ENCODE peak calls at places on chromosome 22, in ten cellular contexts. N, J, O, B, U, W, Y, Z, D and Q are unnamed samples.

GRCh38 chr22:38741166-38741565 is 14.6 kb downstream of the SUN2 start:
- DNase-seq in N (no peak), J (no peak), O (no peak), B (no peak), U (no peak), W (no peak), Y (no peak), Z (no peak), D (no peak), Q (no peak)

GRCh38 chr22:42451499-42452145 is 19.4 kb upstream of the NFAM1 start:
- DNase-seq in N (no peak), J (no peak), O (no peak), B (no peak), U (no peak), W (no peak), Y (no peak), Z (no peak), D (no peak), Q (no peak)

GRCh38 chr22:36365020-36365411 is 22.8 kb downstream of the MYH9 start:
- DNase-seq in N (no peak), J (no peak), O (no peak), B (peak), U (peak), W (peak), Y (peak), Z (peak), D (no peak), Q (no peak)

GRCh38 chr22:44620129-44620840 is 81.7 kb upstream of the PRR5 start:
- DNase-seq in N (peak), J (no peak), O (peak), B (peak), U (peak), W (peak), Y (peak), Z (peak), D (no peak), Q (no peak)

GRCh38 chr22:16586991-16587390 is 5.6 kb downstream of the CCT8L2 start:
- DNase-seq in N (no peak), J (no peak), O (no peak), B (no peak), U (no peak), W (no peak), Y (no peak), Z (no peak), D (no peak), Q (no peak)

GRCh38 chr22:37657590-37658132 is 862 bp upstream of the PDXP start:
- DNase-seq in N (no peak), J (no peak), O (no peak), B (no peak), U (no peak), W (peak), Y (no peak), Z (no peak), D (no peak), Q (no peak)

GRCh38 chr22:41979423-41980250 is 10.4 kb downstream of the SEPTIN3 start:
- DNase-seq in N (no peak), J (no peak), O (no peak), B (no peak), U (no peak), W (no peak), Y (no peak), Z (no peak), D (no peak), Q (no peak)

GRCh38 chr22:24156915-24157782 is 24.1 kb upstream of the SUSD2 start:
- DNase-seq in N (peak), J (peak), O (peak), B (peak), U (peak), W (peak), Y (peak), Z (peak), D (peak), Q (peak)

GRCh38 chr22:23608583-23608982 is 23.5 kb downstream of the DRICH1 start:
- DNase-seq in N (no peak), J (no peak), O (no peak), B (no peak), U (no peak), W (peak), Y (no peak), Z (no peak), D (no peak), Q (no peak)

GRCh38 chr22:37904572-37905533 is 1.2 kb upstream of the MICALL1 start:
- DNase-seq in N (peak), J (no peak), O (no peak), B (peak), U (no peak), W (no peak), Y (no peak), Z (no peak), D (peak), Q (no peak)

GRCh38 chr22:36731916-36732315 is 28.4 kb upstream of the CACNG2 start:
- DNase-seq in N (no peak), J (no peak), O (no peak), B (no peak), U (no peak), W (no peak), Y (no peak), Z (no peak), D (no peak), Q (no peak)

GRCh38 chr22:42324991-42325710 is 54.7 kb upstream of the TCF20 start:
- DNase-seq in N (no peak), J (no peak), O (peak), B (no peak), U (peak), W (no peak), Y (peak), Z (no peak), D (no peak), Q (no peak)

GRCh38 chr22:19878461-19879247 is 24.0 kb upstream of the GNB1L start:
- DNase-seq in N (no peak), J (no peak), O (no peak), B (peak), U (no peak), W (no peak), Y (no peak), Z (no peak), D (no peak), Q (no peak)

GRCh38 chr22:25404923-25405853 is 159.3 kb upstream of the GRK3 start:
- DNase-seq in N (peak), J (peak), O (no peak), B (peak), U (peak), W (peak), Y (peak), Z (peak), D (peak), Q (peak)

GRCh38 chr22:21816787-21817496 is 50.5 kb downstream of the MAPK1 start:
- DNase-seq in N (no peak), J (peak), O (no peak), B (no peak), U (no peak), W (no peak), Y (peak), Z (no peak), D (no peak), Q (peak)

GRCh38 chr22:36384766-36385400 is 2.9 kb downstream of the MYH9 start:
- DNase-seq in N (no peak), J (peak), O (peak), B (no peak), U (peak), W (peak), Y (peak), Z (peak), D (no peak), Q (peak)

GRCh38 chr22:29272624-29273023 is 4.6 kb downstream of the EWSR1 start:
- DNase-seq in N (no peak), J (no peak), O (no peak), B (no peak), U (no peak), W (no peak), Y (no peak), Z (no peak), D (no peak), Q (no peak)

GRCh38 chr22:36772451-36772850 is 3.5 kb downstream of the IFT27 start:
- DNase-seq in N (no peak), J (peak), O (no peak), B (peak), U (no peak), W (no peak), Y (no peak), Z (no peak), D (no peak), Q (no peak)

GRCh38 chr22:46576556-46577351 is 39.3 kb upstream of the CELSR1 start:
- DNase-seq in N (no peak), J (no peak), O (peak), B (peak), U (peak), W (peak), Y (peak), Z (peak), D (peak), Q (peak)

GRCh38 chr22:37905534-37906363 is at the start of gene MICALL1:
- DNase-seq in N (peak), J (no peak), O (peak), B (peak), U (peak), W (peak), Y (peak), Z (peak), D (peak), Q (peak)

GRCh38 chr22:44396727-44397722 is 84.3 kb upstream of the SHISAL1 start:
- DNase-seq in N (no peak), J (no peak), O (no peak), B (peak), U (no peak), W (no peak), Y (no peak), Z (no peak), D (no peak), Q (no peak)

GRCh38 chr22:39941661-39942060 is 18.5 kb upstream of the TMA7B start:
- DNase-seq in N (no peak), J (no peak), O (peak), B (no peak), U (no peak), W (no peak), Y (no peak), Z (no peak), D (no peak), Q (no peak)

GRCh38 chr22:40620464-40621046 is 16.0 kb downstream of the MRTFA start:
- DNase-seq in N (no peak), J (no peak), O (no peak), B (no peak), U (no peak), W (no peak), Y (no peak), Z (no peak), D (no peak), Q (no peak)

GRCh38 chr22:17303840-17304779 is 65.2 kb upstream of the CECR2 start:
- DNase-seq in N (peak), J (no peak), O (no peak), B (no peak), U (no peak), W (no peak), Y (peak), Z (peak), D (no peak), Q (peak)

GRCh38 chr22:47599753-47600152 is 837.3 kb downstream of the TBC1D22A start:
- DNase-seq in N (no peak), J (no peak), O (no peak), B (no peak), U (no peak), W (no peak), Y (no peak), Z (no peak), D (no peak), Q (no peak)

GRCh38 chr22:50219800-50220602 is 19.2 kb downstream of the SELENOO start:
- DNase-seq in N (no peak), J (no peak), O (no peak), B (no peak), U (no peak), W (no peak), Y (no peak), Z (no peak), D (no peak), Q (no peak)

GRCh38 chr22:24962094-24962493 is 9.6 kb downstream of the KIAA1671 start:
- DNase-seq in N (no peak), J (no peak), O (no peak), B (no peak), U (no peak), W (no peak), Y (no peak), Z (no peak), D (no peak), Q (no peak)

GRCh38 chr22:37569009-37569920 is 9.0 kb downstream of the CDC42EP1 start:
- DNase-seq in N (peak), J (no peak), O (no peak), B (peak), U (no peak), W (no peak), Y (no peak), Z (no peak), D (no peak), Q (no peak)

GRCh38 chr22:39264344-39265116 is 19.7 kb upstream of the PDGFB start:
- DNase-seq in N (no peak), J (no peak), O (no peak), B (no peak), U (no peak), W (no peak), Y (no peak), Z (no peak), D (no peak), Q (no peak)

GRCh38 chr22:44406581-44407403 is 91.2 kb downstream of the RTL6 start:
- DNase-seq in N (no peak), J (no peak), O (no peak), B (no peak), U (no peak), W (no peak), Y (no peak), Z (no peak), D (no peak), Q (no peak)

GRCh38 chr22:19463491-19464469 is 15.2 kb downstream of the UFD1 start:
- DNase-seq in N (no peak), J (peak), O (no peak), B (no peak), U (no peak), W (no peak), Y (no peak), Z (no peak), D (no peak), Q (no peak)

GRCh38 chr22:37244114-37244921 is at the start of gene RAC2:
- DNase-seq in N (peak), J (no peak), O (peak), B (peak), U (peak), W (peak), Y (peak), Z (peak), D (no peak), Q (peak)

GRCh38 chr22:25837288-25837900 is 95.4 kb downstream of the MYO18B start:
- DNase-seq in N (no peak), J (no peak), O (no peak), B (no peak), U (no peak), W (no peak), Y (no peak), Z (no peak), D (no peak), Q (no peak)